ENCODE peak calls at places on chromosomes 4 and X, in eight cellular contexts. S is ovary, Y is tibial artery, Z is neural progenitor cell, F is fibroblast of lung, K is IMR-90, G is WERI-Rb-1, N is iPS DF 6.9. L is an unnamed sample.

GRCh38 chrX:16771483-16772398 is 14.5 kb upstream of the TXLNG start:
- DNase-seq in S (no peak), Y (no peak), Z (peak; percentile 72), F (peak; percentile 79), K (peak; percentile 86), G (no peak), N (no peak), L (no peak)

GRCh38 chr4:149029056-149029651 is 586.9 kb upstream of the NR3C2 start:
- DNase-seq in S (no peak), Y (no peak), Z (no peak), F (no peak), K (peak; percentile 23), G (no peak), N (no peak), L (no peak)

GRCh38 chrX:24153175-24153795 is 3.8 kb downstream of the ZFX start:
- DNase-seq in S (no peak), Y (no peak), Z (peak; percentile 42), F (no peak), K (no peak), G (no peak), N (no peak), L (no peak)

GRCh38 chr4:44493924-44494323 is 45.3 kb upstream of the KCTD8 start:
- DNase-seq in S (no peak), Y (no peak), Z (peak; percentile 63), F (no peak), K (no peak), G (peak; percentile 11), N (peak; percentile 1), L (no peak)

GRCh38 chrX:34884693-34885277 is 57.8 kb upstream of the FAM47B start:
- DNase-seq in S (no peak), Y (no peak), Z (no peak), F (peak; percentile 88), K (peak; percentile 88), G (no peak), N (no peak), L (no peak)

GRCh38 chrX:150324035-150324728 is 38.9 kb upstream of the MAMLD1 start:
- DNase-seq in S (no peak), Y (no peak), Z (no peak), F (peak; percentile 73), K (peak; percentile 94), G (no peak), N (no peak), L (no peak)

GRCh38 chr4:20323991-20324390 is 72.3 kb downstream of the SLIT2 start:
- DNase-seq in S (no peak), Y (no peak), Z (no peak), F (no peak), K (peak; percentile 47), G (no peak), N (no peak), L (no peak)

GRCh38 chr4:6291784-6292297 is 22.2 kb downstream of the WFS1 start:
- DNase-seq in S (no peak), Y (no peak), Z (no peak), F (no peak), K (no peak), G (no peak), N (no peak), L (no peak)

GRCh38 chr4:111671756-111672155 is 473.5 kb upstream of the FAM241A start:
- DNase-seq in S (no peak), Y (no peak), Z (no peak), F (no peak), K (no peak), G (no peak), N (no peak), L (no peak)

GRCh38 chrX:154486052-154486395 is 391 bp downstream of the UBL4A start:
- DNase-seq in S (peak; percentile 79), Y (no peak), Z (no peak), F (no peak), K (no peak), G (no peak), N (no peak), L (peak; percentile 75)

GRCh38 chr4:133467290-133467947 is 318.3 kb downstream of the PCDH10 start:
- DNase-seq in S (no peak), Y (no peak), Z (no peak), F (no peak), K (no peak), G (no peak), N (no peak), L (no peak)

GRCh38 chr4:87807402-87807801 is 8.0 kb downstream of the IBSP start:
- DNase-seq in S (no peak), Y (no peak), Z (no peak), F (peak; percentile 46), K (no peak), G (no peak), N (no peak), L (no peak)

GRCh38 chr4:56981795-56982201 is 3.1 kb downstream of the POLR2B start:
- DNase-seq in S (no peak), Y (no peak), Z (no peak), F (no peak), K (peak; percentile 69), G (no peak), N (no peak), L (no peak)

GRCh38 chr4:138327334-138327733 is 85.2 kb upstream of the SLC7A11 start:
- DNase-seq in S (no peak), Y (no peak), Z (no peak), F (no peak), K (no peak), G (no peak), N (no peak), L (no peak)

GRCh38 chrX:39157796-39158195 is 356.5 kb downstream of the MID1IP1 start:
- DNase-seq in S (no peak), Y (no peak), Z (no peak), F (no peak), K (no peak), G (no peak), N (no peak), L (no peak)

GRCh38 chr4:55296076-55296475 is 50.0 kb upstream of the SRD5A3 start:
- DNase-seq in S (no peak), Y (no peak), Z (no peak), F (no peak), K (no peak), G (no peak), N (no peak), L (no peak)

DNA sequence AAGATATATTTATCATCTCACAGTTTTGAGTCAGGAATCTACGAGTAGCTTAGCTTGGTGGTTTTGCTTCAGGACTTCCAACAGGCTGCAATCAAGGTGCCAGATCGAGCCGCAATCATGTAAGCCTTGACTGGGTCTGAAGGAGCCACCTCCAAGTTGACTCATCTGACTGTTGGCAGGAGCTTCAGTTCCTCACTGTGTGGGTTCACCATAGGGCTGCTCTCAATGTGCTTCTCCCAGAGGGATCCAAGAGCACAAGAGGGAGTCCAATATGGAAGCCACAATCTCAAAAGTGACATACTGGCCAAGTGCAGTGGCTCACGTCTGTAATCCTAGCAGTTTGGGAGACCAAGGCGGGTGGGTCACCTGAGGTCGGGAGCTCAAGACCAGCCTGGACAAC is 26.5 kb downstream of the DCHS2 start:
- DNase-seq in S (no peak), Y (no peak), Z (no peak), F (peak; percentile 28), K (no peak), G (no peak), N (no peak), L (no peak)
- H3K36me3 ChIP-seq in S (no peaks in the 10 kb centered on the region), Y (no peaks in the 10 kb centered on the region), Z (no peaks in the 10 kb centered on the region), F (no peaks in the 10 kb centered on the region), K (no peaks in the 10 kb centered on the region), G (no peaks in the 10 kb centered on the region), N (no peaks in the 10 kb centered on the region), L (no peaks in the 10 kb centered on the region)

GRCh38 chrX:129540068-129540653 is at the start of gene OCRL:
- DNase-seq in S (peak; percentile 75), Y (peak; percentile 61), Z (peak; percentile 84), F (peak; percentile 52), K (peak; percentile 59), G (peak; percentile 72), N (no peak), L (peak; percentile 66)
- H3K27ac ChIP-seq in S (peak within 1 kb of the TSS; percentile 86), Y (peak within 1 kb of the TSS; percentile 77), Z (peak within 1 kb of the TSS; percentile 88), F (peak within 1 kb of the TSS; percentile 47), K (peak within 1 kb of the TSS; percentile 81), G (peak within 1 kb of the TSS; percentile 88), N (no peak within 1 kb of the TSS), L (peak within 1 kb of the TSS; percentile 81)

DNA sequence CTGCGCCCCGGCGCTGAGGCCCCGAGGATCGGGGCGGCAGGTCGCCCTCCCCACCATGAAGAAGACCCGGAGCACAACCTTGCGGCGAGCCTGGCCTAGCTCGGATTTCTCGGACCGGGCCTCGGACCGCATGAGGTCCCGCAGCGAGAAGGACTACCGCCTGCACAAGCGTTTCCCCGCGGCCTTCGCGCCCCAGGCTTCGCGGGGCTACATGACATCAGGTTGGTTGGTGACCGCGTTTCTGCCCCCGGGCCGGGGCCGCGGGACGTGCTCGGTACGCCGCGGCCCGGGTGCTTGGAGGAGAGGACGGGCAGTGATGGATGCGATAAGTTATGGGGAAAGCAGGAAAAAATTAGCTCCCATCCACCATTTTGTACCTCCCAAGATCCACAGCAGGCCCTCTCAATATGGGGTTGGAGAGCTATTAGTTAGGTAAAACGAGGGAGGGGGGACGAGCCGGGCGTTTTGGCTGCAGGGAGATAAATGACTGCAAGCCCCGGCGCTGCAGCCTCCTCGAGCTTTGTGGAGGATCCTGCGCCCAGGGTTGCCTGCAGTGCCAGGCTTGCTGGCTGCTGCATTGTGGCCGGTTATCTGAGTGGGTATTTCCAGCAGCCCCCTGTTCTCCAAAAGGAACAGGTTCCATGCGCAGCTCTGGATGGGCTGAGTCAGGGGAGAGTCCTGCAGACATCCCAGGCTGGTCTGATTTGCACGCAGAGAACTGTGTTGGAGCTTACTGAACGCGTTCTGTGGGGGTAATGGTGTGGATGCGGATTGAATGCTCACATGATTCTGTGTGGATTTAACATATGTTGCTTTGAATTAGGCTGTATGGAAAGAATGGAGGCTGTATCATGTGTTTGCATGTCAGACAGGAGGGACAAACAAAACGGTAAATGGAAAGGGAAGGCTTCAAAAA is 1.9 kb downstream of the STOX2 start:
- DNase-seq in S (peak; percentile 45), Y (no peak), Z (peak; percentile 72), F (peak; percentile 7), K (no peak), G (peak; percentile 40), N (no peak), L (peak; percentile 16)
- H3K4me3 ChIP-seq in S (peak overlapping the region; percentile 65), Y (peak overlapping the region; percentile 56), Z (peak overlapping the region; percentile 67), F (no peak overlapping the region), K (peak overlapping the region; percentile 60), G (peak overlapping the region; percentile 81), N (peak overlapping the region; percentile 50), L (peak overlapping the region; percentile 78)

DNA sequence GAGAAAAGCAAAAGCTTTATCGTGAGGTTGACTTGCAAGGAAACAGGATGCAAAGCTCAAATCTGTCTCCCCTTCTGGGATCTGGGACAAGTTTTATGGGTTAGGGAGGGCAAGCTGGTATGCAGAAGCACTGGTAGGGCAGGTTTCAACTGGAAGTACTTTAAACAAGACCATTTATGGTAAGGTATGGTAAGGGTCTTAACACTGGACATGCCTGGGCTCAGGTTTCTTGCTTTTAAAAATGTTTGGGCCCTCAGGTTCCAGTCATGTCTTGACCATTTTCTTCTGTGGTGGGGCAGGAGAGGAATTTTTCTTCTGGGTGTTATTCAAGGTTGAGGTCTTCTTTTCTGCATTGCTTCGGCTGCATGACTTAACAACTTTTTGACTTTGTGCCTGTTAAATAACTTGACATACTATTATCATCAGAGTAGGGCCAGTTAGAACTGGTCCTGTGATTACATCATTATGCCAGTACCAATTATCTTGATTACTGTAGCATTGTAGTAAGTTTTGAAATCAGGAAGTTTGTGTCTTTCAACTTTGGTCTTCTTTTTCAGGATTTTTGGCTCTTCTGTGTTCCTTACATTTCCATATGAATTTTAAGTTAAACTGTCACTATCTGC is 33.7 kb downstream of the CD38 start:
- DNase-seq in S (no peak), Y (no peak), Z (no peak), F (no peak), K (no peak), G (no peak), N (no peak), L (no peak)
- H3K36me3 ChIP-seq in S (no peaks in the 10 kb centered on the region), Y (no peaks in the 10 kb centered on the region), Z (no peaks in the 10 kb centered on the region), F (no peaks in the 10 kb centered on the region), K (no peaks in the 10 kb centered on the region), G (no peaks in the 10 kb centered on the region), N (no peaks in the 10 kb centered on the region), L (no peaks in the 10 kb centered on the region)